ENCODE peak calls at places on chromosomes 6 and 20, in eight cellular contexts. One of them, this sample, is unnamed.

GRCh38 chr6:166253277-166254229 is 54.6 kb downstream of the PRR18 start:
- DNase-seq in NB4: peak; percentile 25
- DNase-seq in K562: no peak
- DNase-seq in AG04449: no peak
- DNase-seq in mammary epithelial cell: no peak
- DNase-seq in BJ: no peak
- DNase-seq in OCI-LY7: no peak
- DNase-seq in fibroblast of lung: no peak
- DNase-seq in this sample: peak; percentile 50

GRCh38 chr20:49572857-49573256 is 4.9 kb upstream of the PTGIS start:
- DNase-seq in fibroblast of lung: no peak
- DNase-seq in mammary epithelial cell: no peak
- DNase-seq in OCI-LY7: no peak
- DNase-seq in AG04449: no peak
- DNase-seq in BJ: no peak
- DNase-seq in K562: no peak
- DNase-seq in NB4: no peak
- DNase-seq in this sample: no peak

GRCh38 chr20:44219791-44220190 is 9.2 kb upstream of the OSER1 start:
- DNase-seq in AG04449: no peak
- DNase-seq in BJ: no peak
- DNase-seq in NB4: no peak
- DNase-seq in OCI-LY7: no peak
- DNase-seq in fibroblast of lung: no peak
- DNase-seq in mammary epithelial cell: no peak
- DNase-seq in K562: no peak
- DNase-seq in this sample: no peak

GRCh38 chr6:38215225-38215624 is 395.7 kb downstream of the ZFAND3 start:
- DNase-seq in BJ: no peak
- DNase-seq in K562: no peak
- DNase-seq in fibroblast of lung: no peak
- DNase-seq in OCI-LY7: no peak
- DNase-seq in NB4: no peak
- DNase-seq in mammary epithelial cell: no peak
- DNase-seq in AG04449: no peak
- DNase-seq in this sample: no peak

GRCh38 chr20:44959082-44959895 is 908 bp downstream of the TOMM34 start:
- DNase-seq in OCI-LY7: peak; percentile 55
- DNase-seq in NB4: peak; percentile 73
- DNase-seq in mammary epithelial cell: peak; percentile 86
- DNase-seq in fibroblast of lung: peak; percentile 50
- DNase-seq in AG04449: peak; percentile 37
- DNase-seq in BJ: no peak
- DNase-seq in K562: no peak
- DNase-seq in this sample: peak; percentile 69

GRCh38 chr20:5171074-5171789 is 44.4 kb downstream of the CDS2 start:
- DNase-seq in mammary epithelial cell: no peak
- DNase-seq in NB4: no peak
- DNase-seq in BJ: no peak
- DNase-seq in AG04449: no peak
- DNase-seq in K562: no peak
- DNase-seq in OCI-LY7: no peak
- DNase-seq in fibroblast of lung: no peak
- DNase-seq in this sample: no peak

GRCh38 chr6:170088349-170088951 is 202.4 kb downstream of the DLL1 start:
- DNase-seq in OCI-LY7: peak; percentile 32
- DNase-seq in K562: no peak
- DNase-seq in NB4: peak; percentile 90
- DNase-seq in fibroblast of lung: no peak
- DNase-seq in mammary epithelial cell: no peak
- DNase-seq in AG04449: no peak
- DNase-seq in BJ: no peak
- DNase-seq in this sample: peak; percentile 62

GRCh38 chr20:49887251-49887827 is 28.0 kb downstream of the SPATA2 start:
- DNase-seq in BJ: no peak
- DNase-seq in AG04449: no peak
- DNase-seq in K562: no peak
- DNase-seq in fibroblast of lung: peak; percentile 17
- DNase-seq in OCI-LY7: no peak
- DNase-seq in mammary epithelial cell: no peak
- DNase-seq in NB4: no peak
- DNase-seq in this sample: no peak

GRCh38 chr6:2244261-2245102 is 923 bp downstream of the GMDS start:
- DNase-seq in mammary epithelial cell: peak; percentile 41
- DNase-seq in AG04449: no peak
- DNase-seq in NB4: peak; percentile 51
- DNase-seq in OCI-LY7: no peak
- DNase-seq in fibroblast of lung: no peak
- DNase-seq in BJ: no peak
- DNase-seq in K562: no peak
- DNase-seq in this sample: peak; percentile 41

GRCh38 chr20:1656844-1657243 is 735 bp downstream of the SIRPG start:
- DNase-seq in AG04449: no peak
- DNase-seq in mammary epithelial cell: no peak
- DNase-seq in OCI-LY7: no peak
- DNase-seq in BJ: no peak
- DNase-seq in fibroblast of lung: no peak
- DNase-seq in NB4: peak; percentile 41
- DNase-seq in K562: no peak
- DNase-seq in this sample: no peak

GRCh38 chr20:1651268-1651667 is 6.3 kb downstream of the SIRPG start:
- DNase-seq in K562: no peak
- DNase-seq in BJ: no peak
- DNase-seq in fibroblast of lung: no peak
- DNase-seq in NB4: no peak
- DNase-seq in AG04449: no peak
- DNase-seq in mammary epithelial cell: no peak
- DNase-seq in OCI-LY7: no peak
- DNase-seq in this sample: no peak

GRCh38 chr20:1654994-1655393 is 2.6 kb downstream of the SIRPG start:
- DNase-seq in NB4: no peak
- DNase-seq in fibroblast of lung: no peak
- DNase-seq in BJ: no peak
- DNase-seq in OCI-LY7: no peak
- DNase-seq in AG04449: no peak
- DNase-seq in K562: no peak
- DNase-seq in mammary epithelial cell: no peak
- DNase-seq in this sample: no peak

GRCh38 chr20:1652104-1652503 is 5.5 kb downstream of the SIRPG start:
- DNase-seq in OCI-LY7: no peak
- DNase-seq in BJ: no peak
- DNase-seq in mammary epithelial cell: no peak
- DNase-seq in NB4: no peak
- DNase-seq in fibroblast of lung: no peak
- DNase-seq in AG04449: no peak
- DNase-seq in K562: no peak
- DNase-seq in this sample: no peak

DNA sequence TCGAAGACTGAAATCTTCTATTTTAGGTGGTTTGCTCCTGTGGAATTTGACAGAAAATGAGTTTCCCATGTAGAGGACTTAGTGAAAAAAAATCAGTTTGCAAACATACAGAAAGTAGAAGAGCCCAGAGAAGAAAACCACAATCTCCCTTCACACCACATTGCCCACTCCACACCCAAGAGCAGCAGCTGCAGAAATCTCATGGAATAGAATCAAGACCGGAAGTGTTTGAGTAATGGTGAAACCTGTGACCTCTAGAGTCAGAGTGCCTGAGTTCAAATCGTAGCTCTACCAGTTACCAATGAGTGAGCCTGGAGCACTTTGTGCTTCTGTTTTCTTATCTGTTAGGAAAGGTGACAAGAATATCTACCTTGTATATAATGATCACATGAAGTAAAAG is 4.6 kb downstream of the SIRPG start:
- DNase-seq in AG04449: no peak
- DNase-seq in BJ: no peak
- DNase-seq in OCI-LY7: no peak
- DNase-seq in NB4: no peak
- DNase-seq in fibroblast of lung: no peak
- DNase-seq in K562: no peak
- DNase-seq in mammary epithelial cell: no peak
- DNase-seq in this sample: peak; percentile 11
- H3K4me3 ChIP-seq in AG04449: no peak overlapping the region
- H3K4me3 ChIP-seq in BJ: no peak overlapping the region
- H3K4me3 ChIP-seq in OCI-LY7: no peak overlapping the region
- H3K4me3 ChIP-seq in NB4: no peak overlapping the region
- H3K4me3 ChIP-seq in fibroblast of lung: no peak overlapping the region
- H3K4me3 ChIP-seq in K562: no peak overlapping the region
- H3K4me3 ChIP-seq in mammary epithelial cell: no peak overlapping the region
- H3K4me3 ChIP-seq in this sample: no peak overlapping the region

DNA sequence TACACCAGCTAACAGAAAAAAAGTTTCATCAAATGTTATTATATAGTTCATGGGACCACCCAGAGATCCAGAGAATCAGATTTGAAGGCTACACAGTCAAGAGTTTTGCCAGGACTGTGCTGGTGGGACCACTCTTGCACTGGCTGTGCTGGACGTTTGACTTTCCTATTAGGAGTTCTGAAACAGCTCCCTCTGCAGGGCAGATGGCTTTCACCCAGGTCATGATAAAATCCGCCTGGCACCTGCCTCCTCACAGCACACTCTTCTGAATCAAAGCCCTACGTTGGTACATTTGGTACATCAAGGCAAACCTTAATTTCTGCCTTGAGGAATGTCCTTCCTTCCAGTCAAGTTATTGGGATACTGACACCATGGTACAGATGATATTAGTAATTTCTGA is 302.1 kb downstream of the ZNF217 start:
- DNase-seq in fibroblast of lung: no peak
- DNase-seq in AG04449: no peak
- DNase-seq in OCI-LY7: peak; percentile 30
- DNase-seq in mammary epithelial cell: no peak
- DNase-seq in K562: peak; percentile 29
- DNase-seq in NB4: peak; percentile 38
- DNase-seq in BJ: no peak
- DNase-seq in this sample: peak; percentile 16
- TF ChIP-seq CTCF in fibroblast of lung: no peak
- TF ChIP-seq CTCF in AG04449: no peak
- TF ChIP-seq CTCF in OCI-LY7: peak; percentile 72
- TF ChIP-seq CTCF in mammary epithelial cell: peak; percentile 15
- TF ChIP-seq CTCF in K562: peak; percentile 70
- TF ChIP-seq CTCF in NB4: peak; percentile 64
- TF ChIP-seq CTCF in BJ: no peak
- TF ChIP-seq CTCF in this sample: peak; percentile 45

GRCh38 chr6:33745558-33745957 is 1.1 kb downstream of the IP6K3 start:
- DNase-seq in BJ: no peak
- DNase-seq in fibroblast of lung: peak; percentile 65
- DNase-seq in mammary epithelial cell: no peak
- DNase-seq in OCI-LY7: no peak
- DNase-seq in K562: no peak
- DNase-seq in NB4: no peak
- DNase-seq in AG04449: no peak
- DNase-seq in this sample: no peak
- H3K4me3 ChIP-seq in BJ: no peak overlapping the region
- H3K4me3 ChIP-seq in fibroblast of lung: peak overlapping the region; percentile 61
- H3K4me3 ChIP-seq in mammary epithelial cell: no peak overlapping the region
- H3K4me3 ChIP-seq in OCI-LY7: no peak overlapping the region
- H3K4me3 ChIP-seq in K562: no peak overlapping the region
- H3K4me3 ChIP-seq in NB4: no peak overlapping the region
- H3K4me3 ChIP-seq in AG04449: no peak overlapping the region
- H3K4me3 ChIP-seq in this sample: no peak overlapping the region

GRCh38 chr6:143006787-143007186 is 53.9 kb upstream of the AIG1 start:
- DNase-seq in K562: no peak
- DNase-seq in fibroblast of lung: no peak
- DNase-seq in BJ: no peak
- DNase-seq in NB4: no peak
- DNase-seq in mammary epithelial cell: no peak
- DNase-seq in OCI-LY7: no peak
- DNase-seq in AG04449: no peak
- DNase-seq in this sample: peak; percentile 31
- TF ChIP-seq CTCF in K562: no peak
- TF ChIP-seq CTCF in fibroblast of lung: no peak
- TF ChIP-seq CTCF in BJ: no peak
- TF ChIP-seq CTCF in NB4: no peak
- TF ChIP-seq CTCF in mammary epithelial cell: no peak
- TF ChIP-seq CTCF in OCI-LY7: no peak
- TF ChIP-seq CTCF in AG04449: no peak
- TF ChIP-seq CTCF in this sample: no peak

GRCh38 chr6:137870286-137870685 is 3.2 kb downstream of the TNFAIP3 start:
- DNase-seq in K562: no peak
- DNase-seq in AG04449: no peak
- DNase-seq in mammary epithelial cell: no peak
- DNase-seq in NB4: no peak
- DNase-seq in BJ: no peak
- DNase-seq in OCI-LY7: no peak
- DNase-seq in fibroblast of lung: no peak
- DNase-seq in this sample: no peak
- H3K4me3 ChIP-seq in K562: no peak overlapping the region
- H3K4me3 ChIP-seq in AG04449: no peak overlapping the region
- H3K4me3 ChIP-seq in mammary epithelial cell: peak overlapping the region; percentile 94
- H3K4me3 ChIP-seq in NB4: peak overlapping the region; percentile 92
- H3K4me3 ChIP-seq in BJ: no peak overlapping the region
- H3K4me3 ChIP-seq in OCI-LY7: peak overlapping the region; percentile 85
- H3K4me3 ChIP-seq in fibroblast of lung: no peak overlapping the region
- H3K4me3 ChIP-seq in this sample: peak overlapping the region; percentile 81

GRCh38 chr6:133634474-133634873 is 254.4 kb upstream of the TCF21 start:
- DNase-seq in AG04449: no peak
- DNase-seq in NB4: no peak
- DNase-seq in BJ: no peak
- DNase-seq in K562: no peak
- DNase-seq in mammary epithelial cell: no peak
- DNase-seq in fibroblast of lung: no peak
- DNase-seq in OCI-LY7: no peak
- DNase-seq in this sample: no peak
- TF ChIP-seq CTCF in AG04449: no peak
- TF ChIP-seq CTCF in NB4: no peak
- TF ChIP-seq CTCF in BJ: no peak
- TF ChIP-seq CTCF in K562: no peak
- TF ChIP-seq CTCF in mammary epithelial cell: no peak
- TF ChIP-seq CTCF in fibroblast of lung: no peak
- TF ChIP-seq CTCF in OCI-LY7: no peak
- TF ChIP-seq CTCF in this sample: no peak